ENCODE peak calls at places on chromosomes 13 and 19, in ten cellular contexts. U is body of pancreas, N is IMR-90, F is K562, T is adrenal gland, B is heart left ventricle, M is ovary, D is stomach, Z is Peyer's patch, X is prostate gland. Y is an unnamed sample. For H3K27me3 and H3K36me3, the result is how much of the 10 kb centered on the place peaks cover.

GRCh38 chr13:113926951-113927660 is 46.8 kb downstream of the C13orf46 start:
- DNase-seq in Z (peak), D (peak), X (no peak), T (no peak), M (peak), U (no peak), N (no peak), B (no peak), F (no peak), Y (no peak)

GRCh38 chr19:28881616-28882015 is 331.3 kb downstream of the UQCRFS1 start:
- DNase-seq in U (no peak), M (no peak), T (no peak), Z (no peak), N (no peak), X (no peak), D (no peak), B (no peak), F (no peak), Y (no peak)

GRCh38 chr19:47240561-47240960 is 9.6 kb upstream of the BBC3 start:
- DNase-seq in F (no peak), T (no peak), N (no peak), B (no peak), X (no peak), Z (no peak), U (no peak), D (no peak), M (no peak), Y (no peak)

GRCh38 chr19:56086671-56087430 is 34.2 kb downstream of the ZNF787 start:
- DNase-seq in U (no peak), B (no peak), T (no peak), X (no peak), N (no peak), Z (no peak), D (no peak), M (no peak), F (no peak), Y (no peak)

GRCh38 chr13:45850020-45850613 is 1.4 kb downstream of the SIAH3 start:
- DNase-seq in X (no peak), Z (no peak), B (no peak), F (no peak), M (no peak), U (no peak), T (no peak), N (no peak), D (no peak), Y (no peak)

GRCh38 chr19:18865973-18866799 is 29.8 kb downstream of the CERS1 start:
- DNase-seq in B (peak), X (peak), D (peak), N (peak), F (peak), Z (peak), T (peak), U (peak), M (peak), Y (no peak)

GRCh38 chr19:53537523-53538377 is at the start of gene ZNF331:
- DNase-seq in Z (peak), D (peak), U (peak), F (no peak), T (peak), X (peak), M (peak), N (peak), B (peak), Y (peak)

GRCh38 chr19:39146091-39146490 is 20.5 kb downstream of the PAK4 start:
- DNase-seq in B (no peak), X (no peak), F (no peak), M (no peak), N (no peak), Z (no peak), T (no peak), U (no peak), D (no peak), Y (no peak)

GRCh38 chr13:93289047-93289446 is 62.4 kb downstream of the GPC6 start:
- DNase-seq in N (peak), X (no peak), T (no peak), Z (no peak), D (no peak), M (no peak), F (peak), U (no peak), B (no peak), Y (no peak)

GRCh38 chr13:49635599-49636433 is 7.5 kb downstream of the ARL11 start:
- DNase-seq in Z (no peak), X (no peak), B (no peak), N (peak), U (no peak), T (peak), D (peak), F (no peak), M (peak), Y (no peak)

GRCh38 chr19:55640043-55640576 is 692 bp upstream of the ZNF580 start:
- DNase-seq in T (peak), X (peak), Z (peak), M (peak), F (peak), N (peak), U (peak), B (peak), D (peak), Y (no peak)

GRCh38 chr19:3860499-3860898 is 8.3 kb downstream of the ZFR2 start:
- DNase-seq in D (no peak), U (no peak), B (no peak), T (no peak), X (no peak), Z (no peak), N (no peak), F (no peak), M (no peak), Y (no peak)

GRCh38 chr19:45503909-45504308 is 3.4 kb upstream of the VASP start:
- DNase-seq in F (no peak), N (no peak), M (no peak), U (no peak), X (no peak), B (no peak), T (no peak), Z (no peak), D (no peak), Y (no peak)

GRCh38 chr19:29271341-29271740 is 58.4 kb upstream of the UQCRFS1 start:
- DNase-seq in D (no peak), X (no peak), F (no peak), N (no peak), M (no peak), T (no peak), Z (no peak), U (no peak), B (no peak), Y (no peak)

GRCh38 chr13:48028066-48028465 is 9.5 kb upstream of the NUDT15 start:
- DNase-seq in D (no peak), B (no peak), F (no peak), M (no peak), N (no peak), Z (no peak), T (no peak), X (no peak), U (no peak), Y (no peak)

GRCh38 chr19:54473983-54474382 is 887 bp upstream of the CDC42EP5 start:
- DNase-seq in M (no peak), U (no peak), D (no peak), F (no peak), T (no peak), N (no peak), B (no peak), X (no peak), Z (no peak), Y (no peak)

GRCh38 chr19:3766520-3766919 is 4.0 kb downstream of the MRPL54 start:
- DNase-seq in Z (no peak), U (no peak), B (no peak), M (no peak), T (no peak), D (no peak), F (no peak), N (no peak), X (no peak), Y (no peak)

GRCh38 chr13:31670831-31671617 is 68.3 kb upstream of the RXFP2 start:
- DNase-seq in U (no peak), N (no peak), X (no peak), M (no peak), T (no peak), F (no peak), D (no peak), B (no peak), Z (no peak), Y (no peak)

GRCh38 chr13:113548171-113548641 is 36.3 kb upstream of the TFDP1 start:
- DNase-seq in Z (peak), D (no peak), F (no peak), T (no peak), N (no peak), U (peak), M (no peak), X (no peak), B (peak), Y (no peak)

GRCh38 chr13:72004975-72005374 is 138.0 kb upstream of the DACH1 start:
- DNase-seq in N (no peak), F (no peak), X (no peak), T (no peak), B (no peak), M (no peak), D (no peak), Z (no peak), U (no peak), Y (no peak)

GRCh38 chr13:31725841-31726240 is 13.5 kb upstream of the RXFP2 start:
- DNase-seq in Z (no peak), D (no peak), B (no peak), X (no peak), M (no peak), N (no peak), F (no peak), U (no peak), T (no peak), Y (no peak)

GRCh38 chr19:11373166-11373884 is 1.1 kb upstream of the SWSAP1 start:
- DNase-seq in N (no peak), T (no peak), F (no peak), B (no peak), X (no peak), D (peak), Z (no peak), M (no peak), U (peak), Y (no peak)

GRCh38 chr19:32387701-32388392 is 17.7 kb upstream of the DPY19L3 start:
- DNase-seq in U (no peak), X (peak), B (no peak), T (no peak), M (no peak), Z (peak), D (no peak), N (peak), F (no peak), Y (no peak)

GRCh38 chr19:12833747-12834417 is 497 bp downstream of the RTBDN start:
- DNase-seq in Z (no peak), D (peak), B (no peak), F (peak), M (no peak), U (peak), T (peak), X (no peak), N (no peak), Y (no peak)

GRCh38 chr19:27774337-27774736 is 1438.6 kb downstream of the UQCRFS1 start:
- DNase-seq in D (no peak), N (no peak), X (no peak), T (no peak), F (peak), M (no peak), Z (no peak), U (no peak), B (no peak), Y (no peak)

GRCh38 chr19:40147693-40148347 is 43.4 kb upstream of the MAP3K10 start:
- DNase-seq in Z (no peak), M (no peak), N (peak), T (peak), X (no peak), U (no peak), F (no peak), D (no peak), B (no peak), Y (peak)

GRCh38 chr19:42563352-42564210 is 31.1 kb downstream of the CEACAM8 start:
- DNase-seq in X (peak), T (peak), N (peak), Z (peak), B (no peak), F (peak), M (no peak), U (peak), D (peak), Y (no peak)

GRCh38 chr13:51957377-51958216 is 53.7 kb downstream of the ATP7B start:
- DNase-seq in B (no peak), T (no peak), D (no peak), U (no peak), M (no peak), N (no peak), X (no peak), Z (no peak), F (peak), Y (no peak)

GRCh38 chr13:98478134-98479129 is 98.5 kb downstream of the STK24 start:
- DNase-seq in N (peak), F (peak), U (no peak), D (no peak), B (no peak), Z (no peak), M (no peak), T (no peak), X (no peak), Y (no peak)

GRCh38 chr19:42277821-42278809 is 9.1 kb downstream of the CIC start:
- DNase-seq in Z (peak), D (no peak), U (peak), M (no peak), X (peak), F (no peak), B (no peak), T (peak), N (no peak), Y (no peak)

GRCh38 chr19:14337510-14337909 is 43.7 kb upstream of the ADGRE5 start:
- DNase-seq in Z (peak), M (no peak), F (peak), X (no peak), T (no peak), N (no peak), D (peak), B (no peak), U (no peak), Y (no peak)

GRCh38 chr19:3692141-3693029 is 7.9 kb downstream of the PIP5K1C start:
- DNase-seq in Z (no peak), T (no peak), N (no peak), F (peak), U (no peak), X (no peak), B (no peak), M (no peak), D (no peak), Y (no peak)

GRCh38 chr19:51090471-51090870 is 7.8 kb upstream of the KLK14 start:
- DNase-seq in Z (no peak), D (no peak), F (no peak), U (no peak), M (no peak), X (no peak), B (no peak), N (no peak), T (no peak), Y (no peak)

GRCh38 chr13:98233127-98233526 is 56.1 kb upstream of the RNF113B start:
- DNase-seq in F (no peak), M (no peak), T (no peak), D (no peak), Z (no peak), B (no peak), X (no peak), U (no peak), N (no peak), Y (no peak)

DNA sequence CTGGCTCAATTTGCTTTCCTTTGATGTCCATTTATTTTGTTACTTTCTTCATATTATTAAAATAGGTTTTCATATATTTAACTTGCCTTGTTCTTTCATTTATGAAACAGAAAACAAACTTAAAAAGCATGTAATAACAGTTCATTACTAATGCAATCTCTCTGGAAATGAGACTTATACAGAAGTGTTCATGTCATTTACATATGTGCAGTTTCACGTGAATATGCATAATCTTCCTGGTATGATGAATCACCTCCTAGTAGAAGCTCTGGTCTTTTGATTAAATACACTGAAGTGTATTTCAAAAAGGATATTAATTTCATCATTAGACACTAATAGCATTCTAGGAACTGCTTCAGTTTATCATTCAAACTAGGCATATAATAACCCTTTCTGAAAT is 4.3 kb downstream of the AMER2 start:
- DNase-seq in M (no peak), D (no peak), Z (no peak), X (no peak), F (no peak), U (no peak), N (no peak), T (no peak), B (no peak), Y (no peak)
- H3K27me3 ChIP-seq in M (under half), D (under half), Z (under half), X (under half), F (under half), U (under half), N (under half), T (under half), B (under half), Y (under half)

GRCh38 chr13:102620512-102620911 is 23.7 kb downstream of the TPP2 start:
- DNase-seq in T (no peak), Z (no peak), D (no peak), F (no peak), N (no peak), B (no peak), U (no peak), X (no peak), M (no peak), Y (no peak)
- H3K36me3 ChIP-seq in T (under half), Z (under half), D (half or more), F (half or more), N (under half), B (half or more), U (under half), X (under half), M (under half), Y (under half)

GRCh38 chr19:1811942-1812425 is at the start of gene ATP8B3:
- DNase-seq in X (no peak), F (peak), T (no peak), N (no peak), U (no peak), Z (peak), M (no peak), B (no peak), D (peak), Y (no peak)
- TF ChIP-seq POLR2A in X (no peak), F (no peak), T (no peak), N (no peak), U (no peak), Z (no peak), M (no peak), B (no peak), D (no peak), Y (no peak)

GRCh38 chr13:26568132-26568815 is 10.8 kb downstream of the WASF3 start:
- DNase-seq in D (no peak), Z (no peak), X (no peak), M (no peak), U (no peak), F (no peak), T (no peak), B (no peak), N (no peak), Y (no peak)
- H3K27me3 ChIP-seq in D (under half), Z (under half), X (under half), M (under half), U (under half), F (under half), T (under half), B (under half), N (under half), Y (under half)